ENCODE peak calls at places on chromosome 10, in eight cellular contexts. R is sigmoid colon, N is ascending aorta, Q is endodermal cell, Y is fibroblast of lung, W is fibroblast of the aortic adventitia, S is astrocyte of the spinal cord, C is BJ. U is an unnamed sample.

GRCh38 chr10:43318978-43319965 is 52.2 kb upstream of the FXYD4 start:
- DNase-seq in R (no peak), C (no peak), Q (no peak), N (no peak), W (peak), S (no peak), Y (no peak), U (no peak)

GRCh38 chr10:49231421-49231820 is 43.2 kb upstream of the TMEM273 start:
- DNase-seq in R (no peak), Q (no peak), C (no peak), W (no peak), S (no peak), Y (no peak), N (no peak), U (no peak)

GRCh38 chr10:83765711-83766110 is 373.6 kb upstream of the GHITM start:
- DNase-seq in S (no peak), N (no peak), Q (no peak), R (no peak), Y (peak), C (peak), W (no peak), U (peak)

GRCh38 chr10:116170815-116171250 is 102.2 kb downstream of the GFRA1 start:
- DNase-seq in C (no peak), R (no peak), Y (peak), S (peak), Q (no peak), N (no peak), W (no peak), U (peak)

GRCh38 chr10:110872145-110872983 is 636 bp downstream of the PDCD4 start:
- DNase-seq in Y (peak), N (peak), R (peak), W (peak), C (no peak), S (peak), Q (peak), U (no peak)

GRCh38 chr10:26520575-26520974 is 82.4 kb downstream of the APBB1IP start:
- DNase-seq in W (no peak), Q (no peak), N (no peak), Y (no peak), S (no peak), C (no peak), R (no peak), U (no peak)

GRCh38 chr10:4246881-4247358 is 461.9 kb upstream of the KLF6 start:
- DNase-seq in W (peak), S (peak), C (peak), Q (no peak), N (no peak), Y (peak), R (no peak), U (no peak)

GRCh38 chr10:119611433-119611832 is 14.7 kb upstream of the TIAL1 start:
- DNase-seq in Y (no peak), Q (no peak), C (no peak), N (no peak), R (no peak), S (no peak), W (no peak), U (no peak)

GRCh38 chr10:104260775-104261115 is 6.1 kb downstream of the GSTO1 start:
- DNase-seq in W (peak), C (no peak), Y (peak), R (no peak), S (peak), Q (no peak), N (no peak), U (no peak)

GRCh38 chr10:76150139-76150885 is 718.9 kb downstream of the LRMDA start:
- DNase-seq in W (no peak), S (peak), Q (peak), Y (peak), R (no peak), C (no peak), N (peak), U (no peak)

GRCh38 chr10:86756511-86757109 is at the start of gene BMPR1A:
- DNase-seq in N (peak), S (peak), W (no peak), C (no peak), R (no peak), Y (no peak), Q (peak), U (peak)

GRCh38 chr10:12945709-12946359 is 55.7 kb downstream of the CCDC3 start:
- DNase-seq in Y (peak), C (no peak), W (no peak), Q (no peak), N (no peak), S (peak), R (no peak), U (no peak)

GRCh38 chr10:21518629-21519321 is 6.7 kb downstream of the SKIDA1 start:
- DNase-seq in C (no peak), W (peak), R (no peak), Q (peak), N (peak), S (peak), Y (peak), U (no peak)

GRCh38 chr10:125158528-125159485 is 1.6 kb downstream of the CTBP2 start:
- DNase-seq in R (peak), C (no peak), Y (peak), Q (peak), S (peak), N (peak), W (peak), U (no peak)

GRCh38 chr10:59234814-59235429 is 58.5 kb downstream of the PHYHIPL start:
- DNase-seq in W (peak), R (no peak), C (peak), Q (peak), N (no peak), S (peak), Y (peak), U (no peak)

GRCh38 chr10:121609426-121610380 is 11.5 kb upstream of the FGFR2 start:
- DNase-seq in R (peak), C (no peak), Q (peak), S (no peak), W (no peak), Y (no peak), N (no peak), U (no peak)

GRCh38 chr10:86773486-86773885 is 17.1 kb downstream of the BMPR1A start:
- DNase-seq in N (no peak), C (no peak), W (no peak), Y (no peak), Q (no peak), S (no peak), R (no peak), U (no peak)

GRCh38 chr10:60828489-60828852 is 50.2 kb downstream of the CDK1 start:
- DNase-seq in Q (no peak), C (no peak), R (no peak), W (peak), N (no peak), S (no peak), Y (peak), U (no peak)

GRCh38 chr10:109773818-109774440 is 149.4 kb downstream of the XPNPEP1 start:
- DNase-seq in C (no peak), S (peak), W (peak), Y (peak), R (no peak), N (no peak), Q (no peak), U (peak)

GRCh38 chr10:95567903-95568630 is 6.9 kb upstream of the SORBS1 start:
- DNase-seq in S (no peak), Y (no peak), R (no peak), Q (no peak), C (no peak), W (no peak), N (no peak), U (no peak)

GRCh38 chr10:50851884-50852671 is 33.3 kb downstream of the A1CF start:
- DNase-seq in W (no peak), Y (no peak), R (no peak), S (no peak), Q (no peak), N (no peak), C (no peak), U (peak)

GRCh38 chr10:2994562-2994961 is 72.8 kb upstream of the PFKP start:
- DNase-seq in N (no peak), W (peak), Y (peak), R (no peak), C (no peak), Q (no peak), S (peak), U (no peak)

GRCh38 chr10:124522903-124523260 is 61.3 kb downstream of the LHPP start:
- DNase-seq in N (no peak), Q (peak), W (no peak), Y (no peak), S (no peak), C (no peak), R (peak), U (no peak)

GRCh38 chr10:121553455-121553854 is 44.8 kb downstream of the FGFR2 start:
- DNase-seq in C (no peak), N (no peak), Y (no peak), W (no peak), R (no peak), Q (no peak), S (no peak), U (peak)

GRCh38 chr10:46064269-46064817 is 18.3 kb upstream of the MSMB start:
- DNase-seq in W (no peak), Q (peak), Y (no peak), C (no peak), S (no peak), N (no peak), R (no peak), U (no peak)

GRCh38 chr10:30231071-30231652 is 117.9 kb downstream of the MTPAP start:
- DNase-seq in W (no peak), Y (no peak), Q (no peak), C (no peak), S (no peak), N (no peak), R (no peak), U (no peak)

GRCh38 chr10:94997763-94998174 is 59.3 kb downstream of the CYP2C9 start:
- DNase-seq in N (no peak), Y (no peak), Q (peak), S (no peak), C (no peak), R (no peak), W (no peak), U (no peak)

GRCh38 chr10:91050371-91051034 is 129.6 kb upstream of the ANKRD1 start:
- DNase-seq in N (no peak), W (no peak), R (no peak), C (no peak), Q (peak), Y (no peak), S (no peak), U (no peak)

GRCh38 chr10:98638920-98639319 is 192.2 kb upstream of the HPS1 start:
- DNase-seq in N (no peak), Q (no peak), S (no peak), Y (no peak), C (no peak), R (no peak), W (no peak), U (no peak)

GRCh38 chr10:11178606-11179221 is 161.0 kb downstream of the CELF2 start:
- DNase-seq in C (peak), W (peak), Q (no peak), Y (peak), N (no peak), S (peak), R (no peak), U (peak)
- H3K4me3 ChIP-seq in C (no peak), W (no peak), Q (no peak), Y (no peak), N (no peak), S (no peak), R (no peak), U (no peak)

GRCh38 chr10:78531088-78531487 is 497.4 kb downstream of the RPS24 start:
- DNase-seq in C (no peak), Q (no peak), W (no peak), Y (no peak), R (no peak), N (no peak), S (no peak), U (no peak)

GRCh38 chr10:78526347-78526746 is 492.7 kb downstream of the RPS24 start:
- DNase-seq in Q (no peak), R (no peak), N (no peak), Y (no peak), C (no peak), W (no peak), S (no peak), U (no peak)

GRCh38 chr10:78529262-78529661 is 495.6 kb downstream of the RPS24 start:
- DNase-seq in W (no peak), N (no peak), C (no peak), Y (no peak), S (no peak), Q (no peak), R (no peak), U (no peak)

GRCh38 chr10:78527296-78527695 is 493.6 kb downstream of the RPS24 start:
- DNase-seq in R (no peak), C (no peak), N (no peak), Y (no peak), Q (no peak), W (no peak), S (no peak), U (no peak)

DNA sequence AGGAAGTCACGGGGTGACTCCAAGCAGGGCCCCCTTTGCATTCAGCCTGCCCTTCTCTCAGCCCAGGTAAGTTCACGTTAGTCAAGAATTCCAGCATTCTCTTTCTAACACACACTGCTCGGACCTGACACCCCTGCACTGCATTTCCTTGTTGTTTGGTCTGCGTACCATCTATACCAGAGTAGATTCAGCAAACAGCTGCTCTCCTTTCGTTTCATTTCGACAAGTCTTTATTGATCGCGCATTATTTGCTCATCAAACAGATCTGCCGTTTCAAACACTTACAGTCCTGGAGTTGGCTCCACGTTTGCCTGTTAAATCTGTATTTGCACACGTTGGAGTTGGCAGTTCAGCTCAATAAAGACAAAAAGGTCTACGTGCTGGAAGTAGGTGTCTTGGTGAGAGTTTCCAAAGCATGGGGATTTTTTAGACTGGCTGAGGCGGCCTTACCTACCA is 495.1 kb downstream of the RPS24 start:
- DNase-seq in N (no peak), S (no peak), W (no peak), Q (no peak), Y (no peak), C (no peak), R (no peak), U (no peak)
- TF ChIP-seq CTCF in N (no peak), S (no peak), W (no peak), Q (no peak), Y (no peak), C (no peak), R (no peak), U (no peak)

GRCh38 chr10:130190065-130190736 is 54.0 kb downstream of the GLRX3 start:
- DNase-seq in Q (peak), C (peak), N (peak), W (peak), Y (peak), S (peak), R (peak), U (peak)
- H3K4me3 ChIP-seq in Q (no peak), C (peak), N (peak), W (peak), Y (peak), S (peak), R (peak), U (peak)

GRCh38 chr10:133613699-133614098 is 12.9 kb downstream of the FRG2B start:
- DNase-seq in Q (no peak), R (no peak), Y (no peak), S (no peak), W (no peak), N (no peak), C (no peak), U (no peak)

GRCh38 chr10:133611079-133611478 is 15.5 kb downstream of the FRG2B start:
- DNase-seq in W (no peak), Y (no peak), N (no peak), S (no peak), C (no peak), R (no peak), Q (no peak), U (no peak)

DNA sequence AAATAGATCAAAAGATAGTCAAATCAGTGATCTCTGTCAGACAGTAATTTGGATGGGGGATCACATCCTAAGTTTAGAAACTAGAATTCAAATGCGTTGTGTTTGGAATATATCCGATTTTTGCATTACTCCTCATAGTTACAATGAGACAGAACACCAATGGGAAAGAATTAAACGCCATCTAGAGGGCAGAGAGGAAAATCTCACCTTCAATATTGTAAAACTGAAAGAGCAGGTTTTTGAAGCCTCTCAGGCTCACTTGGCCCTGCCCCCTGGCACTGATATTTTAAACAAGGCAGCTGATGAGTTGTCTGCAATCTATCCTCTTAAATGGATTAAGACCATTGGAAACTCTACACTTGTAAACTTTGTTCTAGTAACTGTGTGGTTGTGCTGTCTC is 17.7 kb downstream of the FRG2B start:
- DNase-seq in N (no peak), C (no peak), R (no peak), Y (peak), S (no peak), W (no peak), Q (no peak), U (no peak)
- TF ChIP-seq CTCF in N (peak), C (peak), R (peak), Y (no peak), S (peak), W (no peak), Q (peak), U (peak)

GRCh38 chr10:47205199-47205598 is 94.8 kb upstream of the GDF10 start:
- DNase-seq in Q (peak), W (no peak), C (no peak), Y (no peak), R (no peak), S (no peak), N (no peak), U (no peak)

GRCh38 chr10:47207894-47208469 is 92.0 kb upstream of the GDF10 start:
- DNase-seq in Y (no peak), Q (peak), R (no peak), S (no peak), N (no peak), W (no peak), C (no peak), U (no peak)

GRCh38 chr10:47206449-47207279 is 93.3 kb upstream of the GDF10 start:
- DNase-seq in Y (peak), R (no peak), Q (peak), N (no peak), W (peak), C (no peak), S (peak), U (no peak)

DNA sequence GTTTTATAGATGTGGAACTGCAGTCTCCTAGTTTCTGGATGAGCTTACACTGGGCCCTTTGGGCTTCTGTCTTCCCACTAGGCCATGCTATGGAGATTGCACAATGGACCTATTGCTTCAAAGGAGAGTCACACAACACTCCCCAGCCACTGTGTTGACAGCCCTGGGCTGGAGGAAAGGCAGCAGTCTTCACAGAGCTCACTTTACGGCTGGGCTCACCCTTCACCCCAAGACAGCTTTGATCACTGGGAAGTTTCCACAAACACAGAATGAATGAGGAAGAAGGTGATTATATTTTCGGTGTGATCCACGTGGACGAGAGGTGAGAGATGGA is 92.8 kb upstream of the GDF10 start:
- DNase-seq in S (no peak), Y (no peak), R (no peak), Q (peak), C (no peak), W (peak), N (no peak), U (no peak)
- H3K4me3 ChIP-seq in S (no peak), Y (no peak), R (no peak), Q (no peak), C (no peak), W (no peak), N (no peak), U (no peak)

DNA sequence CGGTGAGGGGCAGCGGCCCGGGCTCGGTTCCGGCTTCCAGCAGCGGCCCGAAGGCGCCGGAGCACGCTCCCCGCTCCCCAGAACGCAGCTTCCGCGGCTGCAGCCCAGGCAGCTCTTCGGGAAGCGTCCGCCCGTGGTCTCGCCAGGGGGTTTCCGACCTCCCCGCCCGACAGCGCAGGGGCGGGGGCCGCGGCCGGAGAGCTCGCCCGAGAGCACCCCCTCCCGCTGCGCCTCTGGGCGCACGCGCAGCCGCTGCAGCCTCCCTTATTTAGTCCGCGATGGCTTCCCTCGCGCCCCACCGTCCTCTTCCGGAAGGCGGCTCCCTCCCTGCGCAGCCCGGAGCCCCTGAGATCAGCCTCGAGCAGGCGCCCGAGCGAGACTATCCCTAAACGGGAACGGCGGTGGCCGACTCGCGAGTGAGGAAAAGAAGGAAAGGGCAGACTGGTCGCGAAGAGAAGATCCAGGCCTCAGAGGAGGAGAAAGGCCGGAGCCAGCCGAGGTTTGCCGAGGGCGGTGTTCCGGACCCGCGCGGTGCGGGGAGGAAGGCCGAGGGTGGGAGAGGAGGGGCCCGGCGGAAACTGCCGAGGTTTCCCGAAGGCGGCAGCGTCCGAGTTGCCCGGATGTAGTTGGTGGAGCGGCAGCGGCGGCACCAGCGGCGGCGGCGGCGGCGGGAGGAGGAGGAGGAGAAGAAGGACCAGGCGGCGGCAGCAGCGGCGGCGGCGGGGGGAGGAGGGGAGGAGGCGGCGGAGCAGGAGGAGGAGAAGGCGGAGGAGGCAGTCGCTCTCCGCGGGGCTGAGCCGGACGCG is at the start of gene WAC:
- DNase-seq in S (peak), Q (peak), N (peak), Y (peak), C (peak), W (peak), R (peak), U (peak)
- TF ChIP-seq CTCF in S (no peak), Q (peak), N (peak), Y (no peak), C (peak), W (no peak), R (no peak), U (no peak)

GRCh38 chr10:16439294-16439693 is 2.5 kb downstream of the PTER start:
- DNase-seq in C (no peak), Y (no peak), N (no peak), S (no peak), R (no peak), W (peak), Q (no peak), U (no peak)
- H3K4me3 ChIP-seq in C (no peak), Y (no peak), N (no peak), S (no peak), R (no peak), W (no peak), Q (no peak), U (no peak)

GRCh38 chr10:88582411-88582805 is 710 bp downstream of the RNLS start:
- DNase-seq in N (no peak), W (no peak), Q (no peak), R (no peak), Y (no peak), C (no peak), S (no peak), U (no peak)
- TF ChIP-seq CTCF in N (no peak), W (no peak), Q (no peak), R (no peak), Y (no peak), C (no peak), S (no peak), U (no peak)

GRCh38 chr10:69855346-69856163 is 53.8 kb downstream of the COL13A1 start:
- DNase-seq in S (no peak), C (no peak), W (peak), Q (no peak), R (no peak), N (no peak), Y (no peak), U (no peak)
- H3K4me3 ChIP-seq in S (no peak), C (no peak), W (no peak), Q (no peak), R (no peak), N (no peak), Y (no peak), U (no peak)